ENCODE peak calls at places on chromosomes 7 and 10, in four cellular contexts. One of them, this sample, is unnamed.

GRCh38 chr7:128934361-128935352 is 3.1 kb upstream of the IRF5 start:
- DNase-seq in T-cell: no peak
- DNase-seq in amniotic stem cell: no peak
- DNase-seq in Peyer's patch: no peak
- DNase-seq in this sample: no peak

GRCh38 chr7:11252705-11253272 is 279.1 kb downstream of the PHF14 start:
- DNase-seq in amniotic stem cell: no peak
- DNase-seq in Peyer's patch: no peak
- DNase-seq in T-cell: no peak
- DNase-seq in this sample: no peak

GRCh38 chr10:114367676-114368391 is 36.5 kb downstream of the AFAP1L2 start:
- DNase-seq in T-cell: no peak
- DNase-seq in amniotic stem cell: no peak
- DNase-seq in Peyer's patch: no peak
- DNase-seq in this sample: no peak

GRCh38 chr10:1577371-1577770 is 160.0 kb downstream of the ADARB2 start:
- DNase-seq in Peyer's patch: no peak
- DNase-seq in T-cell: no peak
- DNase-seq in amniotic stem cell: no peak
- DNase-seq in this sample: no peak

GRCh38 chr7:28292826-28293528 is 112.4 kb upstream of the JAZF1 start:
- DNase-seq in amniotic stem cell: no peak
- DNase-seq in Peyer's patch: no peak
- DNase-seq in T-cell: no peak
- DNase-seq in this sample: no peak

GRCh38 chr7:109479388-109479787 is 909.7 kb downstream of the DNAJB9 start:
- DNase-seq in amniotic stem cell: no peak
- DNase-seq in Peyer's patch: no peak
- DNase-seq in T-cell: no peak
- DNase-seq in this sample: no peak

GRCh38 chr7:26944486-26944885 is 80.1 kb upstream of the SKAP2 start:
- DNase-seq in amniotic stem cell: no peak
- DNase-seq in Peyer's patch: no peak
- DNase-seq in T-cell: no peak
- DNase-seq in this sample: no peak

GRCh38 chr7:155787171-155787851 is 25.0 kb downstream of the SHH start:
- DNase-seq in T-cell: no peak
- DNase-seq in Peyer's patch: peak; percentile 46
- DNase-seq in amniotic stem cell: no peak
- DNase-seq in this sample: no peak

GRCh38 chr7:134890246-134891240 is 95.8 kb upstream of the AGBL3 start:
- DNase-seq in amniotic stem cell: no peak
- DNase-seq in T-cell: no peak
- DNase-seq in Peyer's patch: no peak
- DNase-seq in this sample: no peak

GRCh38 chr10:61994404-61995031 is 93.0 kb downstream of the ARID5B start:
- DNase-seq in Peyer's patch: no peak
- DNase-seq in T-cell: no peak
- DNase-seq in amniotic stem cell: no peak
- DNase-seq in this sample: no peak

GRCh38 chr7:1251796-1252542 is 19.3 kb downstream of the UNCX start:
- DNase-seq in T-cell: no peak
- DNase-seq in amniotic stem cell: no peak
- DNase-seq in Peyer's patch: no peak
- DNase-seq in this sample: no peak

GRCh38 chr7:151847681-151848081 is 29.2 kb downstream of the PRKAG2 start:
- DNase-seq in amniotic stem cell: no peak
- DNase-seq in T-cell: no peak
- DNase-seq in Peyer's patch: no peak
- DNase-seq in this sample: no peak

GRCh38 chr7:50534690-50535290 is 30.4 kb downstream of the DDC start:
- DNase-seq in Peyer's patch: peak; percentile 80
- DNase-seq in T-cell: no peak
- DNase-seq in amniotic stem cell: peak; percentile 92
- DNase-seq in this sample: no peak

GRCh38 chr10:119301397-119301796 is 94.0 kb downstream of the GRK5 start:
- DNase-seq in Peyer's patch: peak; percentile 46
- DNase-seq in amniotic stem cell: no peak
- DNase-seq in T-cell: peak; percentile 76
- DNase-seq in this sample: no peak

GRCh38 chr10:25048463-25048862 is 32.1 kb downstream of the THNSL1 start:
- DNase-seq in amniotic stem cell: no peak
- DNase-seq in T-cell: no peak
- DNase-seq in Peyer's patch: peak; percentile 51
- DNase-seq in this sample: no peak

GRCh38 chr10:66215005-66215404 is 710.8 kb upstream of the LRRTM3 start:
- DNase-seq in amniotic stem cell: no peak
- DNase-seq in Peyer's patch: peak; percentile 38
- DNase-seq in T-cell: no peak
- DNase-seq in this sample: no peak

GRCh38 chr7:20787658-20788057 is 972 bp upstream of the SP8 start:
- DNase-seq in Peyer's patch: no peak
- DNase-seq in amniotic stem cell: no peak
- DNase-seq in T-cell: no peak
- DNase-seq in this sample: no peak

GRCh38 chr7:42096681-42097637 is 140.1 kb downstream of the GLI3 start:
- DNase-seq in T-cell: no peak
- DNase-seq in Peyer's patch: no peak
- DNase-seq in amniotic stem cell: no peak
- DNase-seq in this sample: peak; percentile 71

GRCh38 chr7:66409493-66409892 is 204.4 kb downstream of the TPST1 start:
- DNase-seq in amniotic stem cell: no peak
- DNase-seq in T-cell: no peak
- DNase-seq in Peyer's patch: no peak
- DNase-seq in this sample: no peak

GRCh38 chr7:1693419-1693990 is 23.4 kb downstream of the ELFN1 start:
- DNase-seq in amniotic stem cell: no peak
- DNase-seq in Peyer's patch: peak; percentile 38
- DNase-seq in T-cell: no peak
- DNase-seq in this sample: peak; percentile 13

GRCh38 chr10:75776738-75777504 is 345.5 kb downstream of the LRMDA start:
- DNase-seq in amniotic stem cell: no peak
- DNase-seq in Peyer's patch: no peak
- DNase-seq in T-cell: no peak
- DNase-seq in this sample: peak; percentile 79

GRCh38 chr10:61623101-61623500 is 39.6 kb upstream of the CABCOCO1 start:
- DNase-seq in amniotic stem cell: no peak
- DNase-seq in T-cell: no peak
- DNase-seq in Peyer's patch: no peak
- DNase-seq in this sample: no peak

GRCh38 chr7:106514887-106515286 is 146.1 kb downstream of the CCDC71L start:
- DNase-seq in amniotic stem cell: no peak
- DNase-seq in Peyer's patch: no peak
- DNase-seq in T-cell: no peak
- DNase-seq in this sample: no peak

GRCh38 chr10:100697070-100697469 is 48.3 kb upstream of the PAX2 start:
- DNase-seq in amniotic stem cell: no peak
- DNase-seq in T-cell: no peak
- DNase-seq in Peyer's patch: no peak
- DNase-seq in this sample: peak; percentile 60

GRCh38 chr7:34048445-34048844 is 143.1 kb downstream of the BMPER start:
- DNase-seq in amniotic stem cell: no peak
- DNase-seq in T-cell: no peak
- DNase-seq in Peyer's patch: no peak
- DNase-seq in this sample: no peak

GRCh38 chr10:70115948-70116682 is 16.5 kb downstream of the AIFM2 start:
- DNase-seq in amniotic stem cell: no peak
- DNase-seq in T-cell: no peak
- DNase-seq in Peyer's patch: peak; percentile 61
- DNase-seq in this sample: peak; percentile 71

GRCh38 chr10:4119107-4119506 is 334.1 kb upstream of the KLF6 start:
- DNase-seq in T-cell: no peak
- DNase-seq in Peyer's patch: no peak
- DNase-seq in amniotic stem cell: no peak
- DNase-seq in this sample: no peak

GRCh38 chr10:17650416-17650815 is 6.5 kb downstream of the STAM start:
- DNase-seq in T-cell: no peak
- DNase-seq in amniotic stem cell: no peak
- DNase-seq in Peyer's patch: no peak
- DNase-seq in this sample: no peak

GRCh38 chr7:26178272-26178960 is 22.1 kb downstream of the HNRNPA2B1 start:
- DNase-seq in Peyer's patch: no peak
- DNase-seq in amniotic stem cell: no peak
- DNase-seq in T-cell: no peak
- DNase-seq in this sample: no peak

GRCh38 chr10:18297659-18298058 is 157.4 kb downstream of the CACNB2 start:
- DNase-seq in T-cell: no peak
- DNase-seq in Peyer's patch: no peak
- DNase-seq in amniotic stem cell: no peak
- DNase-seq in this sample: no peak

GRCh38 chr7:135976312-135977019 is 693 bp downstream of the MTPN start:
- DNase-seq in T-cell: peak; percentile 27
- DNase-seq in Peyer's patch: no peak
- DNase-seq in amniotic stem cell: no peak
- DNase-seq in this sample: no peak

This sample was measured in stomach.